ENCODE peak calls at places on chromosome 14, in five cellular contexts. V, N, U, O and D are unnamed samples.
A peak's percentile ranks its signal among the peaks of the same experiment; 100 is the strongest.

GRCh38 chr14:105177082-105177481 is 4.0 kb downstream of the NUDT14 start:
- DNase-seq in V (no peak), N (no peak), U (no peak), O (no peak), D (no peak)

GRCh38 chr14:70555890-70556289 is 21.1 kb upstream of the ADAM20 start:
- DNase-seq in V (peak; percentile 25), N (no peak), U (peak; percentile 20), O (no peak), D (no peak)

GRCh38 chr14:24184104-24184970 is 4.3 kb downstream of the IPO4 start:
- DNase-seq in V (no peak), N (no peak), U (no peak), O (no peak), D (no peak)

GRCh38 chr14:73742520-73743238 is 28.5 kb upstream of the PNMA1 start:
- DNase-seq in V (no peak), N (no peak), U (no peak), O (no peak), D (no peak)

GRCh38 chr14:64704145-64704742 is at the start of gene PLEKHG3:
- DNase-seq in V (peak; percentile 89), N (peak; percentile 53), U (peak; percentile 69), O (peak; percentile 68), D (peak; percentile 48)

GRCh38 chr14:90490727-90491050 is 93.9 kb downstream of the CALM1 start:
- DNase-seq in V (no peak), N (no peak), U (no peak), O (no peak), D (no peak)

GRCh38 chr14:55556929-55557623 is 22.9 kb upstream of the KTN1 start:
- DNase-seq in V (peak; percentile 93), N (peak; percentile 93), U (peak; percentile 95), O (peak; percentile 83), D (peak; percentile 33)

GRCh38 chr14:85618978-85619377 is 89.0 kb downstream of the FLRT2 start:
- DNase-seq in V (no peak), N (no peak), U (no peak), O (no peak), D (no peak)

GRCh38 chr14:105588236-105588860 is 62.0 kb downstream of the TMEM121 start:
- DNase-seq in V (no peak), N (no peak), U (no peak), O (no peak), D (no peak)

GRCh38 chr14:90511795-90512331 is 115.0 kb downstream of the CALM1 start:
- DNase-seq in V (no peak), N (no peak), U (no peak), O (no peak), D (no peak)

GRCh38 chr14:103123634-103124500 is 606 bp downstream of the TNFAIP2 start:
- DNase-seq in V (peak; percentile 73), N (no peak), U (no peak), O (no peak), D (no peak)

GRCh38 chr14:88727057-88727456 is 65.7 kb downstream of the EML5 start:
- DNase-seq in V (no peak), N (no peak), U (no peak), O (no peak), D (no peak)

GRCh38 chr14:61254803-61255526 is 26.2 kb downstream of the TMEM30B start:
- DNase-seq in V (no peak), N (no peak), U (no peak), O (no peak), D (no peak)

GRCh38 chr14:63726499-63726898 is 1.4 kb downstream of the SGPP1 start:
- DNase-seq in V (no peak), N (no peak), U (no peak), O (peak; percentile 15), D (no peak)

GRCh38 chr14:74906923-74907620 is 16.0 kb downstream of the RPS6KL1 start:
- DNase-seq in V (no peak), N (no peak), U (no peak), O (no peak), D (no peak)

GRCh38 chr14:81382517-81383225 is 17.5 kb downstream of the STON2 start:
- DNase-seq in V (no peak), N (no peak), U (peak; percentile 22), O (no peak), D (no peak)

GRCh38 chr14:105939810-105940508 is 413.6 kb downstream of the TMEM121 start:
- DNase-seq in V (no peak), N (no peak), U (no peak), O (no peak), D (no peak)

GRCh38 chr14:78022059-78022458 is 148.1 kb upstream of the NRXN3 start:
- DNase-seq in V (peak; percentile 45), N (peak; percentile 56), U (peak; percentile 32), O (peak; percentile 75), D (peak; percentile 14)

GRCh38 chr14:99575043-99576023 is 28.7 kb downstream of the CCDC85C start:
- DNase-seq in V (peak; percentile 68), N (peak; percentile 89), U (peak; percentile 42), O (peak; percentile 69), D (peak; percentile 14)